ENCODE peak calls at places on chromosomes 4 and X, in ten cellular contexts. B is AG10803, X is AG09309, W is SJSA1, P is tibial nerve, H is left lung, E is fibroblast of lung, I is cardiac fibroblast, L is GM23248, G is HepG2. S is an unnamed sample.

GRCh38 chrX:24619647-24620046 is 27.5 kb downstream of the PCYT1B start:
- DNase-seq in P (peak), E (peak), L (peak), B (peak), H (no peak), X (peak), G (peak), I (peak), W (peak), S (peak)

GRCh38 chr4:19381068-19381467 is 870.6 kb upstream of the SLIT2 start:
- DNase-seq in B (peak), I (peak), X (peak), H (no peak), P (no peak), E (peak), W (peak), G (no peak), L (peak), S (peak)

GRCh38 chr4:88623097-88623496 is 30.8 kb downstream of the HERC3 start:
- DNase-seq in H (no peak), P (no peak), G (peak), B (peak), I (peak), X (peak), L (peak), W (peak), E (peak), S (no peak)

GRCh38 chr4:15368906-15369305 is 58.9 kb upstream of the C1QTNF7 start:
- DNase-seq in L (peak), W (peak), H (no peak), G (no peak), P (no peak), B (peak), X (no peak), I (peak), E (peak), S (no peak)

GRCh38 chr4:27084685-27085356 is 224.2 kb downstream of the STIM2 start:
- DNase-seq in L (peak), G (no peak), P (no peak), W (no peak), E (peak), X (no peak), I (peak), H (no peak), B (no peak), S (peak)

GRCh38 chrX:24423960-24424359 is 41.1 kb upstream of the PDK3 start:
- DNase-seq in W (no peak), P (no peak), H (no peak), I (peak), G (peak), E (no peak), X (no peak), B (peak), L (peak), S (peak)

GRCh38 chrX:119093991-119094741 is 21.4 kb downstream of the CT47C1 start:
- DNase-seq in H (no peak), W (no peak), E (no peak), P (no peak), X (no peak), B (no peak), I (no peak), G (peak), L (peak), S (no peak)

GRCh38 chrX:107675365-107675654 is 47.0 kb downstream of the PRPS1 start:
- DNase-seq in P (no peak), I (no peak), H (no peak), G (no peak), B (no peak), L (no peak), E (no peak), X (no peak), W (no peak), S (no peak)

GRCh38 chrX:110415440-110416167 is 57.0 kb downstream of the RTL9 start:
- DNase-seq in E (peak), W (no peak), P (no peak), H (no peak), B (no peak), G (no peak), L (peak), X (no peak), I (no peak), S (no peak)

GRCh38 chr4:42151568-42152506 is 618 bp downstream of the BEND4 start:
- DNase-seq in L (peak), I (no peak), E (no peak), W (no peak), X (no peak), H (peak), G (no peak), P (no peak), B (no peak), S (no peak)
- H3K4me3 ChIP-seq in L (no peak), I (no peak), E (peak), W (no peak), X (no peak), H (peak), G (no peak), P (peak), B (no peak), S (peak)

GRCh38 chr4:11182586-11183357 is 245.9 kb downstream of the HS3ST1 start:
- DNase-seq in P (no peak), L (peak), B (no peak), E (peak), X (no peak), G (no peak), H (no peak), I (no peak), W (no peak), S (no peak)
- H3K4me3 ChIP-seq in P (no peak), L (no peak), B (no peak), E (no peak), X (no peak), G (no peak), H (no peak), I (no peak), W (no peak), S (no peak)

GRCh38 chr4:13985824-13986223 is 358.3 kb upstream of the BOD1L1 start:
- DNase-seq in L (no peak), E (peak), P (no peak), W (no peak), G (no peak), X (no peak), H (no peak), B (no peak), I (peak), S (no peak)
- H3K4me3 ChIP-seq in L (no peak), E (no peak), P (no peak), W (no peak), G (no peak), X (no peak), H (no peak), B (no peak), I (no peak), S (no peak)

GRCh38 chr4:100786481-100786880 is 268.7 kb upstream of the EMCN start:
- DNase-seq in P (no peak), L (no peak), X (no peak), G (no peak), W (no peak), I (peak), B (no peak), H (no peak), E (no peak), S (no peak)

GRCh38 chr4:100789991-100790390 is 272.2 kb upstream of the EMCN start:
- DNase-seq in X (no peak), P (no peak), E (no peak), B (no peak), H (no peak), W (no peak), I (no peak), L (no peak), G (no peak), S (no peak)

GRCh38 chr4:100796333-100796732 is 278.5 kb upstream of the EMCN start:
- DNase-seq in L (no peak), I (no peak), B (no peak), G (no peak), E (no peak), W (no peak), P (no peak), X (no peak), H (no peak), S (no peak)

GRCh38 chr4:100795581-100795980 is 277.8 kb upstream of the EMCN start:
- DNase-seq in H (no peak), P (no peak), I (no peak), L (no peak), G (no peak), X (no peak), B (no peak), W (no peak), E (no peak), S (no peak)

GRCh38 chr4:100790838-100791615 is 273.2 kb upstream of the EMCN start:
- DNase-seq in L (no peak), X (no peak), I (no peak), P (no peak), W (no peak), B (no peak), H (no peak), G (no peak), E (no peak), S (no peak)
- H3K4me3 ChIP-seq in L (no peak), X (no peak), I (no peak), P (no peak), W (no peak), B (no peak), H (no peak), G (no peak), E (no peak), S (no peak)

GRCh38 chrX:154735695-154736393 is 15.0 kb downstream of the GAB3 start:
- DNase-seq in I (peak), G (no peak), L (peak), X (no peak), B (peak), E (peak), H (peak), P (peak), W (peak), S (peak)

GRCh38 chrX:154733072-154733425 is 17.8 kb downstream of the GAB3 start:
- DNase-seq in I (peak), B (no peak), G (no peak), E (peak), W (no peak), X (no peak), L (no peak), H (no peak), P (no peak), S (no peak)

GRCh38 chrX:154732421-154733071 is 18.3 kb downstream of the GAB3 start:
- DNase-seq in I (no peak), H (no peak), G (no peak), B (no peak), X (no peak), L (peak), W (peak), P (no peak), E (no peak), S (no peak)

GRCh38 chrX:154731881-154732280 is 19.0 kb downstream of the GAB3 start:
- DNase-seq in W (no peak), B (no peak), I (peak), P (no peak), L (peak), E (peak), H (no peak), X (no peak), G (no peak), S (no peak)

DNA sequence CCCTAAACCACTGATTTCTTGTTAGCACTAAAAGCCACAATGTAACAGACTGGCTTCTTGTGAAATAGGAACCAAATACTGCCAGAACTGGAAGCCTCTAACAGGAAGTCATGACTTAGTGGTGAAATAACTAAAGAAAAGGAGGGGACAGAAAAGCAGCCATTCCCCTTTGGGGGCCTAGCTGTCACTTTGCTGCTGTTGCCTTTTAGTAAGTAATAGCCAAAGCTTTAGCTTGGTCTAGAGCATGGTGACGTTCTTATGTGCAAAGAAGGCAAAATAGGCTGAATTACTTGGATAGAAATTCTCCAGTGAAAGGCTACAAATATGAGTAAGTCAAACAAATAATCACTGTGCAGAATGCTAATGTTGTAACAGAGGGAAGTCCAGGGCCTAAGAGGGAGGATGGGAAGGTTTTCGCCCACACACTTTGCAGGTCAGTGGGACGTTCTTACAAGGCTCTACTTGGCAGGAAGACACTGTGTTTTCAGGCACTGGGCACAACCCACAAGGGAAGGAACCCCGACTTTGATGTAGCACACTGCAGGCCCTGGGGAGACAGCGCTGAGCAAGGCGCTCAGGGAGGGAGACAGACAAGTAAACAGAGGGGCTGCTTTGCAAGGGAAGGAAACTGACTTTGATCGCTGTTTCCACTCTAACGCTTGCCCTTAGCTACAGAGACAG is 16.6 kb downstream of the GAB3 start:
- DNase-seq in E (peak), H (peak), B (no peak), L (peak), X (no peak), P (no peak), W (peak), G (no peak), I (peak), S (no peak)
- H3K4me3 ChIP-seq in E (peak), H (no peak), B (no peak), L (peak), X (no peak), P (no peak), W (no peak), G (no peak), I (no peak), S (no peak)

S was measured in retinal pigment epithelial cell.